ENCODE peak calls at places on chromosomes 16 and 17, in ten cellular contexts. K is tibial nerve, C is astrocyte, F is fibroblast of lung, N is testis, Z is AG04450, S is uterus, W is upper lobe of left lung, O is heart right ventricle, I is breast epithelium. L is an unnamed sample.

GRCh38 chr16:88754912-88755744 is 29.9 kb downstream of the PIEZO1 start:
- DNase-seq in Z (peak), C (peak), F (peak), N (no peak), W (no peak), K (no peak), O (no peak), S (no peak), I (no peak), L (peak)

GRCh38 chr16:28180660-28181556 is 30.9 kb downstream of the XPO6 start:
- DNase-seq in Z (no peak), O (no peak), N (no peak), C (peak), I (no peak), W (no peak), K (no peak), F (peak), S (no peak), L (no peak)

GRCh38 chr16:74862743-74863244 is 88.2 kb upstream of the FA2H start:
- DNase-seq in C (peak), Z (no peak), I (no peak), K (peak), F (peak), W (no peak), O (no peak), S (no peak), N (no peak), L (peak)

GRCh38 chr17:79630821-79631639 is 20.2 kb upstream of the RBFOX3 start:
- DNase-seq in K (no peak), I (no peak), W (peak), N (peak), Z (no peak), S (peak), F (no peak), O (peak), C (no peak), L (no peak)

GRCh38 chr17:3534881-3535252 is 22.7 kb downstream of the TRPV3 start:
- DNase-seq in K (peak), O (no peak), C (no peak), F (peak), S (no peak), Z (no peak), I (no peak), N (peak), W (no peak), L (no peak)

GRCh38 chr16:67719778-67720144 is 645 bp upstream of the GFOD2 start:
- DNase-seq in O (peak), K (peak), Z (peak), N (peak), C (peak), I (peak), F (peak), W (peak), S (no peak), L (peak)

GRCh38 chr16:49434733-49435132 is 61.1 kb downstream of the C16orf78 start:
- DNase-seq in S (no peak), W (no peak), C (no peak), F (no peak), O (no peak), I (no peak), K (no peak), Z (no peak), N (no peak), L (no peak)

GRCh38 chr17:64009571-64010402 is 10.6 kb downstream of the ICAM2 start:
- DNase-seq in K (no peak), F (no peak), S (no peak), I (no peak), Z (no peak), C (no peak), W (peak), N (peak), O (no peak), L (no peak)

GRCh38 chr16:29307598-29308507 is 98.7 kb downstream of the NPIPB11 start:
- DNase-seq in S (no peak), K (no peak), O (no peak), F (peak), W (no peak), C (peak), Z (no peak), N (no peak), I (no peak), L (no peak)

GRCh38 chr17:13601776-13602551 is at the start of gene HS3ST3A1:
- DNase-seq in W (peak), S (peak), N (peak), C (peak), I (no peak), Z (peak), K (no peak), F (peak), O (peak), L (peak)

GRCh38 chr17:71464241-71464640 is 656.6 kb upstream of the SOX9 start:
- DNase-seq in W (no peak), N (no peak), S (no peak), I (no peak), O (no peak), C (peak), F (peak), K (no peak), Z (no peak), L (no peak)

GRCh38 chr16:72309001-72309400 is 137.0 kb upstream of the PMFBP1 start:
- DNase-seq in W (no peak), Z (no peak), C (no peak), F (no peak), K (no peak), O (no peak), S (no peak), N (peak), I (no peak), L (no peak)

DNA sequence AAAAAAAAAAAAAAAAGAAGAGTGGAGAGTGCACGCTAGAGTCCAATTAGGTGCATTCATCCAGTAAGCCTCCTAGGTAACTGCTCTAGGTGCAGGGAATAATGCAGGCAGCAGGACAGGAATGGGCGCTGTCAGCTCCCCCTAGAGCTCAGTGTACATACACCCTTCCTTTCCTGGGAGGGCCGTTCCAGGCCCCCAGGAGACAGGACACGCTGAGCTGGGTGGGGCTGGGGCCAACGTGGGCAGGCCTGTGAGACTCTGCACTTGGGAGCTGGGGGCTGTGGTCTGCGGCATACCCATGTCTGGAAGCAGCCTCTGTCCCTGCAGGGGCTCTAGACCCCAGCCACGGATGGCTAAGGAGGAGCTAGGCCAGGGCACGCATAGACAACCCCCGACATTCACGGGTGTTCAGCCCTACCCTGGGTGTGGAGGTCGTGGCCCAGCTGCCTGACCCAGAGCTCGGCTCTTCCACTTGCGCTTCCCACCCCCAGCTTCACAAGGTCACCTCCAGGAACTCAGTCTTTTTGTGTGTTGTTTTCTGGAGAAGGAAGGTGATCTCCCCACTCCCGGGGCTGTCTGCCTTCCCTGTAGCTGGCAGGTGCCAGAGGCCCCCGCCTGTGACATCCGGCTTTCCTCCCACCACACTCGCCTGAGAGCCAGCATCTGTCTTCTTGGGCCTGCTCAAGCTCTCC is 985 bp upstream of the ANTKMT start:
- DNase-seq in K (no peak), C (no peak), W (no peak), Z (no peak), F (no peak), S (no peak), I (no peak), O (no peak), N (no peak), L (no peak)
- TF ChIP-seq CTCF in K (no peak), C (peak), W (no peak), Z (peak), F (peak), S (no peak), I (no peak), O (peak), N (no peak), L (peak)

GRCh38 chr17:43373343-43373742 is 25.4 kb upstream of the ARL4D start:
- DNase-seq in O (no peak), Z (no peak), F (no peak), N (no peak), S (no peak), I (no peak), W (no peak), K (no peak), C (no peak), L (no peak)
- H3K27ac ChIP-seq in O (peak), Z (no peak), F (no peak), N (peak), S (no peak), I (no peak), W (peak), K (no peak), C (no peak), L (no peak)

GRCh38 chr16:78478267-78478821 is 378.9 kb downstream of the WWOX start:
- DNase-seq in Z (no peak), O (no peak), C (no peak), K (no peak), F (no peak), I (no peak), S (no peak), N (no peak), W (no peak), L (no peak)
- TF ChIP-seq CTCF in Z (no peak), O (peak), C (no peak), K (peak), F (no peak), I (no peak), S (no peak), N (peak), W (peak), L (no peak)

GRCh38 chr17:74244128-74244527 is 29.9 kb upstream of the DNAI2 start:
- DNase-seq in O (no peak), S (no peak), Z (no peak), F (no peak), C (no peak), K (no peak), I (no peak), W (no peak), N (no peak), L (no peak)
- H3K27ac ChIP-seq in O (peak), S (no peak), Z (no peak), F (no peak), C (no peak), K (peak), I (no peak), W (no peak), N (no peak), L (no peak)

GRCh38 chr16:13397126-13397525 is 495.7 kb downstream of the SHISA9 start:
- DNase-seq in F (no peak), N (no peak), C (no peak), K (no peak), S (no peak), W (no peak), O (no peak), Z (no peak), I (no peak), L (no peak)
- TF ChIP-seq CTCF in F (no peak), N (no peak), C (no peak), K (no peak), S (no peak), W (no peak), O (no peak), Z (no peak), I (no peak), L (no peak)